ENCODE peak calls at places on chromosomes 3 and 15, in seven cellular contexts. One of them, this sample, is unnamed.
A peak's percentile ranks its signal among the peaks of the same experiment; 100 is the strongest.

GRCh38 chr15:99909914-99910313 is 176.7 kb upstream of the LYSMD4 start:
- DNase-seq in esophagus squamous epithelium: no peak
- DNase-seq in breast epithelium: no peak
- DNase-seq in HCT116: peak; percentile 38
- DNase-seq in fibroblast of lung: no peak
- DNase-seq in IMR-90: no peak
- DNase-seq in neural crest cell: no peak
- DNase-seq in this sample: no peak

GRCh38 chr3:59339818-59340217 is 290.0 kb upstream of the CFAP20DC start:
- DNase-seq in HCT116: no peak
- DNase-seq in fibroblast of lung: no peak
- DNase-seq in neural crest cell: no peak
- DNase-seq in breast epithelium: no peak
- DNase-seq in esophagus squamous epithelium: no peak
- DNase-seq in IMR-90: no peak
- DNase-seq in this sample: no peak

GRCh38 chr3:133820889-133821675 is 15.5 kb downstream of the SRPRB start:
- DNase-seq in neural crest cell: no peak
- DNase-seq in esophagus squamous epithelium: no peak
- DNase-seq in IMR-90: no peak
- DNase-seq in fibroblast of lung: no peak
- DNase-seq in breast epithelium: no peak
- DNase-seq in HCT116: no peak
- DNase-seq in this sample: no peak

GRCh38 chr3:182019926-182020325 is 308.2 kb downstream of the SOX2 start:
- DNase-seq in fibroblast of lung: no peak
- DNase-seq in HCT116: no peak
- DNase-seq in neural crest cell: no peak
- DNase-seq in IMR-90: no peak
- DNase-seq in esophagus squamous epithelium: no peak
- DNase-seq in breast epithelium: no peak
- DNase-seq in this sample: no peak

GRCh38 chr3:172938788-172939187 is 188.3 kb downstream of the ECT2 start:
- DNase-seq in neural crest cell: no peak
- DNase-seq in breast epithelium: no peak
- DNase-seq in esophagus squamous epithelium: no peak
- DNase-seq in HCT116: no peak
- DNase-seq in IMR-90: no peak
- DNase-seq in fibroblast of lung: peak; percentile 35
- DNase-seq in this sample: no peak

GRCh38 chr15:66148187-66148586 is 105.4 kb downstream of the MEGF11 start:
- DNase-seq in HCT116: no peak
- DNase-seq in neural crest cell: no peak
- DNase-seq in esophagus squamous epithelium: no peak
- DNase-seq in breast epithelium: no peak
- DNase-seq in IMR-90: no peak
- DNase-seq in fibroblast of lung: no peak
- DNase-seq in this sample: no peak

GRCh38 chr3:4904801-4905695 is 74.2 kb upstream of the BHLHE40 start:
- DNase-seq in esophagus squamous epithelium: no peak
- DNase-seq in fibroblast of lung: peak; percentile 43
- DNase-seq in IMR-90: peak; percentile 24
- DNase-seq in breast epithelium: no peak
- DNase-seq in neural crest cell: no peak
- DNase-seq in HCT116: no peak
- DNase-seq in this sample: no peak

GRCh38 chr3:182385356-182385755 is 407.9 kb upstream of the ATP11B start:
- DNase-seq in fibroblast of lung: no peak
- DNase-seq in HCT116: no peak
- DNase-seq in neural crest cell: no peak
- DNase-seq in breast epithelium: no peak
- DNase-seq in esophagus squamous epithelium: no peak
- DNase-seq in IMR-90: no peak
- DNase-seq in this sample: no peak

GRCh38 chr3:64224826-64225606 is at the start of gene PRICKLE2:
- DNase-seq in esophagus squamous epithelium: no peak
- DNase-seq in HCT116: no peak
- DNase-seq in fibroblast of lung: peak; percentile 92
- DNase-seq in neural crest cell: peak; percentile 58
- DNase-seq in breast epithelium: peak; percentile 89
- DNase-seq in IMR-90: peak; percentile 96
- DNase-seq in this sample: peak; percentile 74

GRCh38 chr3:42717311-42717710 is 14.7 kb upstream of the HHATL start:
- DNase-seq in esophagus squamous epithelium: no peak
- DNase-seq in fibroblast of lung: no peak
- DNase-seq in neural crest cell: no peak
- DNase-seq in HCT116: no peak
- DNase-seq in breast epithelium: no peak
- DNase-seq in IMR-90: no peak
- DNase-seq in this sample: no peak

GRCh38 chr15:37289109-37289765 is 188.9 kb upstream of the MEIS2 start:
- DNase-seq in neural crest cell: no peak
- DNase-seq in HCT116: peak; percentile 8
- DNase-seq in fibroblast of lung: no peak
- DNase-seq in IMR-90: peak; percentile 5
- DNase-seq in esophagus squamous epithelium: no peak
- DNase-seq in breast epithelium: no peak
- DNase-seq in this sample: no peak

GRCh38 chr15:85388506-85388905 is 8.1 kb downstream of the AKAP13 start:
- DNase-seq in IMR-90: no peak
- DNase-seq in breast epithelium: no peak
- DNase-seq in neural crest cell: no peak
- DNase-seq in fibroblast of lung: no peak
- DNase-seq in esophagus squamous epithelium: no peak
- DNase-seq in HCT116: no peak
- DNase-seq in this sample: no peak

GRCh38 chr3:71688121-71688520 is 37.1 kb downstream of the EIF4E3 start:
- DNase-seq in HCT116: no peak
- DNase-seq in fibroblast of lung: peak; percentile 25
- DNase-seq in IMR-90: no peak
- DNase-seq in esophagus squamous epithelium: no peak
- DNase-seq in breast epithelium: no peak
- DNase-seq in neural crest cell: no peak
- DNase-seq in this sample: no peak

GRCh38 chr3:125057186-125057850 is 1.5 kb upstream of the HEG1 start:
- DNase-seq in esophagus squamous epithelium: no peak
- DNase-seq in neural crest cell: no peak
- DNase-seq in breast epithelium: no peak
- DNase-seq in IMR-90: peak; percentile 93
- DNase-seq in fibroblast of lung: peak; percentile 90
- DNase-seq in HCT116: no peak
- DNase-seq in this sample: no peak

GRCh38 chr3:83868909-83869567 is 1089.8 kb upstream of the CADM2 start:
- DNase-seq in breast epithelium: no peak
- DNase-seq in HCT116: no peak
- DNase-seq in IMR-90: no peak
- DNase-seq in fibroblast of lung: no peak
- DNase-seq in esophagus squamous epithelium: no peak
- DNase-seq in neural crest cell: no peak
- DNase-seq in this sample: no peak

GRCh38 chr3:14889188-14889587 is 58.2 kb upstream of the NR2C2 start:
- DNase-seq in IMR-90: no peak
- DNase-seq in HCT116: no peak
- DNase-seq in fibroblast of lung: no peak
- DNase-seq in esophagus squamous epithelium: no peak
- DNase-seq in breast epithelium: no peak
- DNase-seq in neural crest cell: no peak
- DNase-seq in this sample: no peak

GRCh38 chr15:49831206-49831965 is 210.5 kb downstream of the DTWD1 start:
- DNase-seq in breast epithelium: peak; percentile 28
- DNase-seq in IMR-90: peak; percentile 95
- DNase-seq in fibroblast of lung: peak; percentile 89
- DNase-seq in esophagus squamous epithelium: no peak
- DNase-seq in neural crest cell: no peak
- DNase-seq in HCT116: no peak
- DNase-seq in this sample: no peak

GRCh38 chr3:9704343-9705322 is 1.0 kb downstream of the CPNE9 start:
- DNase-seq in esophagus squamous epithelium: no peak
- DNase-seq in HCT116: no peak
- DNase-seq in fibroblast of lung: peak; percentile 23
- DNase-seq in neural crest cell: peak; percentile 59
- DNase-seq in breast epithelium: no peak
- DNase-seq in IMR-90: peak; percentile 15
- DNase-seq in this sample: peak; percentile 94

GRCh38 chr15:87293016-87293415 is 963.5 kb downstream of the NTRK3 start:
- DNase-seq in IMR-90: no peak
- DNase-seq in neural crest cell: no peak
- DNase-seq in HCT116: no peak
- DNase-seq in esophagus squamous epithelium: no peak
- DNase-seq in breast epithelium: no peak
- DNase-seq in fibroblast of lung: no peak
- DNase-seq in this sample: no peak

DNA sequence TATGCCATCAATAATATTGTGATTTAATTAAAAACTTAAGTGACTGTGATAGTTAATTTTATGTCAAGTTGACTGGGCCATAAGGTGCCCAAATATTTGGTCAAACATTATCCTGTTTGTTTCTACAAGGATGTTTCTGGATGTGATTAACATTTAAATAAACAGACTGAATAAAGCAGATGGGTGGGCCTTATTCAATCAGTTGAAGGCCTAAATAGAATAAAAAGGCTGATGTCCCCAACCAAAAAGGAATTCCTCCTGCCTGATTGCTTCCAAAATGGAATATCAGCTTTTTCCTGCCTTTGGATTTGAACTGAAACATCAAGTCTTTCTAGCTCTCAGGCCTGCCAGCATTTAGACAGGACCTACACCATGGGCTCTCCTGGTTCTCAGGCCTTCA is 961.7 kb downstream of the NTRK3 start:
- DNase-seq in esophagus squamous epithelium: no peak
- DNase-seq in breast epithelium: no peak
- DNase-seq in IMR-90: no peak
- DNase-seq in fibroblast of lung: no peak
- DNase-seq in neural crest cell: no peak
- DNase-seq in HCT116: no peak
- DNase-seq in this sample: no peak
- TF ChIP-seq CTCF in esophagus squamous epithelium: no peak
- TF ChIP-seq CTCF in breast epithelium: no peak
- TF ChIP-seq CTCF in IMR-90: no peak
- TF ChIP-seq CTCF in fibroblast of lung: no peak
- TF ChIP-seq CTCF in neural crest cell: no peak
- TF ChIP-seq CTCF in HCT116: no peak
- TF ChIP-seq CTCF in this sample: no peak

DNA sequence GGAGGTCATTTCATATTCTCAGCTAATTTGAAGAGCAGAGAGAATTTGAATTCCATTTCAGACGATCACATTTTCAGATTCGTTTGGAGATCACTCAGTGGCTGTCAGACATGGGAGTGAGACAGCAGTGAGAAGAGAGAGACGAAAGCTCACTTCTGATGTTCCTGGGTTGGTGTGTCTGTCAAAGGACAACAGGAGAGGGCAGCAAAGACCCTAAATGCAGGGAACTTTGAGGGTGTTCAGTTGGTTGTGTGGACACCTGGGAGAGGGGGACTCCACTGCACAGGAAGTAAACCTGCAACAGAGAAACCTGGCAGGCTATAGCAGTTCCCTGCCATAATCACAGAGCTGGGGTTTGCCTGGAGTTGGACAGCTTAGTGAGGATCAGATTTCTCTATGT is 675.1 kb downstream of the SQOR start:
- DNase-seq in fibroblast of lung: no peak
- DNase-seq in IMR-90: no peak
- DNase-seq in breast epithelium: no peak
- DNase-seq in HCT116: no peak
- DNase-seq in neural crest cell: no peak
- DNase-seq in esophagus squamous epithelium: no peak
- DNase-seq in this sample: no peak
- TF ChIP-seq CTCF in fibroblast of lung: no peak
- TF ChIP-seq CTCF in IMR-90: no peak
- TF ChIP-seq CTCF in breast epithelium: no peak
- TF ChIP-seq CTCF in HCT116: no peak
- TF ChIP-seq CTCF in neural crest cell: no peak
- TF ChIP-seq CTCF in esophagus squamous epithelium: no peak
- TF ChIP-seq CTCF in this sample: no peak

DNA sequence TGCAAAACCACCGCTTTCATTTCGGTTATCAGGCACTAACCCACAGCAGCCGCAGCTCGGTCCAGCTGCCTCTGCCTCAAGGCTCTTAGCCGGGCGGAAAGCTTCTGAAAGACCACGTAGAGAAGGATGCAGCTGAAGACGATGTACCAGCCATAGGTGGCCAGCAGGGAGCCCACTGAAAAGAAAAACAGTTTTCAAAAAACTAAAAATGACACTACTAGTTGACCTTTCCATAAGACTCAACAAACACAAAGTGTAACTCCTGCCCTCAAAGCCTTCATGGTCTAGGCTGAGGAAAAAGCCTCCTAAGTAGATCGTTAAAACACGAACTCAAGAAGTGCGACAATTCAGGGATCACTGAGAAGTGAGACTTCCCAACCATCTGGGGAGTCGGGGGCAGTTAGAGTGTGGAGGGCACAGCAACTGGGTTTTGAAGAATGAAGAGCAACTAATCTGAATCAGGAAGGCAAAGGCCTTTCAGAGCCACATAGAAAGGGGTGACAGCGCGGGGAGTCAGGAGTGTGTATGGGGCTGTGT is 716 bp downstream of the SELENOS start:
- DNase-seq in neural crest cell: no peak
- DNase-seq in fibroblast of lung: no peak
- DNase-seq in breast epithelium: no peak
- DNase-seq in esophagus squamous epithelium: no peak
- DNase-seq in IMR-90: peak; percentile 47
- DNase-seq in HCT116: no peak
- DNase-seq in this sample: no peak
- TF ChIP-seq CTCF in neural crest cell: peak; percentile 64
- TF ChIP-seq CTCF in fibroblast of lung: peak; percentile 43
- TF ChIP-seq CTCF in breast epithelium: no peak
- TF ChIP-seq CTCF in esophagus squamous epithelium: peak; percentile 42
- TF ChIP-seq CTCF in IMR-90: peak; percentile 35
- TF ChIP-seq CTCF in HCT116: no peak
- TF ChIP-seq CTCF in this sample: peak; percentile 70

DNA sequence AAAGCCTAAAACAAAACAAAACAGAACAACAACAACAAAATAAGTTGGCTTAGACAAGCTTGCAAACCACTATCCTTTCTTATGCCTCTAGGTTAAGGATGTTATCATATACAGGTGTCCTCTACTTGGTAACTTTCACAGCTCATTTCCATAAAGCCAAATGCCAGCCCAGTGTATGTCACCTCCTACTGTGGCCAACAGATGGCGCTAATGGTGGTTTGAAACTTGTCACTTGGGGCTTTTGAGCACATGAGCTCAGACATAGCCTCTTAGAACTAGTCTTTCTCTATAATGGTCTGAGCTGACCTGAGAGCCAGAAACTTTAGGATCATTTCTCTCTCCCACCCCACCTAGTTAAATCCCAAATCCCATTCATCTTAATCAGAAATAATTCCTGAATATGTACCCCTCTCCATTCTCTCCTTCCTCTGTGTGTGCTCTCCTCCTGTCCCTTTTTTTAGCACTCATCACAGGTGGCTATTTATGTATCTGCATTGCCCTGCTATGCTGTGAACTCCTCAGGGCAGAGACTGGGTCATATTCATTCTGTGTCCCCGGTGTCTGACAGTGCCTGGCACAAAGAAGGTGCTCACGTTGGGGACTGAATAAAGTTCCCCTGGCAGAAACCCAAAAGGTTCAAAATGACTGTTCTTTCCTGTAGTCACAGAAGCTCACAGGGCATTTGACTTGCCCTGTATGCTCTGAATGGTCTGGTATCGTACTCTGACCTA is 319.2 kb upstream of the AZI2 start:
- DNase-seq in IMR-90: peak; percentile 52
- DNase-seq in HCT116: peak; percentile 51
- DNase-seq in neural crest cell: peak; percentile 72
- DNase-seq in breast epithelium: peak; percentile 46
- DNase-seq in esophagus squamous epithelium: no peak
- DNase-seq in fibroblast of lung: peak; percentile 43
- DNase-seq in this sample: peak; percentile 76
- TF ChIP-seq CTCF in IMR-90: peak; percentile 64
- TF ChIP-seq CTCF in HCT116: peak; percentile 47
- TF ChIP-seq CTCF in neural crest cell: peak; percentile 87
- TF ChIP-seq CTCF in breast epithelium: peak; percentile 52
- TF ChIP-seq CTCF in esophagus squamous epithelium: peak; percentile 73
- TF ChIP-seq CTCF in fibroblast of lung: peak; percentile 89
- TF ChIP-seq CTCF in this sample: peak; percentile 87

GRCh38 chr15:60004019-60004845 is at the start of gene FOXB1:
- DNase-seq in breast epithelium: no peak
- DNase-seq in fibroblast of lung: no peak
- DNase-seq in HCT116: no peak
- DNase-seq in IMR-90: no peak
- DNase-seq in esophagus squamous epithelium: no peak
- DNase-seq in neural crest cell: no peak
- DNase-seq in this sample: peak; percentile 64
- TF ChIP-seq CTCF in breast epithelium: no peak
- TF ChIP-seq CTCF in fibroblast of lung: no peak
- TF ChIP-seq CTCF in HCT116: no peak
- TF ChIP-seq CTCF in IMR-90: no peak
- TF ChIP-seq CTCF in esophagus squamous epithelium: no peak
- TF ChIP-seq CTCF in neural crest cell: peak; percentile 38
- TF ChIP-seq CTCF in this sample: no peak

This sample was measured in glutamatergic neuron.